ENCODE peak calls at places on chromosomes 4 and X, in four cellular contexts. L is prostate gland, M is tibial nerve, I is spleen. N is an unnamed sample. For H3K9me3, the result is how much of the 10 kb centered on the place peaks cover.

GRCh38 chrX:19535481-19535880 is 20.2 kb upstream of the MAP3K15 start:
- DNase-seq in L (no peak), M (no peak), I (no peak), N (no peak)

GRCh38 chr4:168928875-168929274 is 81.2 kb downstream of the CBR4 start:
- DNase-seq in L (no peak), M (no peak), I (no peak), N (no peak)

GRCh38 chrX:141468940-141469339 is 115.6 kb downstream of the SPANXA1 start:
- DNase-seq in L (no peak), M (no peak), I (no peak), N (no peak)

GRCh38 chr4:7365472-7366179 is 69.1 kb downstream of the PSAPL1 start:
- DNase-seq in L (peak), M (no peak), I (peak), N (peak)

GRCh38 chrX:119155416-119156035 is 27.9 kb upstream of the KIAA1210 start:
- DNase-seq in L (no peak), M (no peak), I (no peak), N (no peak)

GRCh38 chr4:123866796-123867195 is 470.2 kb downstream of the SPRY1 start:
- DNase-seq in L (no peak), M (no peak), I (no peak), N (no peak)

GRCh38 chr4:152680988-152681731 is 1.4 kb upstream of the TMEM154 start:
- DNase-seq in L (no peak), M (no peak), I (no peak), N (no peak)

GRCh38 chrX:22109442-22109841 is 77.3 kb downstream of the PHEX start:
- DNase-seq in L (no peak), M (no peak), I (no peak), N (no peak)

GRCh38 chrX:140723251-140723650 is 13.7 kb downstream of the LINC00632 start:
- DNase-seq in L (no peak), M (no peak), I (no peak), N (no peak)

GRCh38 chr4:75723117-75723801 is 1.1 kb upstream of the USO1 start:
- DNase-seq in L (no peak), M (no peak), I (no peak), N (no peak)

GRCh38 chr4:27595956-27596355 is 735.3 kb downstream of the STIM2 start:
- DNase-seq in L (no peak), M (no peak), I (no peak), N (no peak)

GRCh38 chr4:99657801-99658200 is at the start of gene C4orf54:
- DNase-seq in L (no peak), M (no peak), I (no peak), N (no peak)

GRCh38 chrX:11619426-11619825 is 46.3 kb downstream of the ARHGAP6 start:
- DNase-seq in L (no peak), M (no peak), I (no peak), N (no peak)

GRCh38 chrX:74923942-74924448 is 1.3 kb downstream of the NEXMIF start:
- DNase-seq in L (peak), M (no peak), I (peak), N (peak)

GRCh38 chrX:136162827-136163427 is 15.6 kb downstream of the FHL1 start:
- DNase-seq in L (no peak), M (no peak), I (no peak), N (peak)

GRCh38 chr4:25914670-25915358 is 794 bp downstream of the SMIM20 start:
- DNase-seq in L (no peak), M (no peak), I (no peak), N (no peak)

GRCh38 chr4:25915359-25915716 is 1.3 kb downstream of the SMIM20 start:
- DNase-seq in L (no peak), M (peak), I (no peak), N (no peak)

GRCh38 chr4:25913056-25913850 is 767 bp upstream of the SMIM20 start:
- DNase-seq in L (no peak), M (peak), I (peak), N (peak)

GRCh38 chr4:25911356-25911755 is 2.7 kb upstream of the SMIM20 start:
- DNase-seq in L (no peak), M (no peak), I (no peak), N (no peak)

GRCh38 chr4:25913851-25914669 is at the start of gene SMIM20:
- DNase-seq in L (peak), M (peak), I (peak), N (peak)
- TF ChIP-seq POLR2A in L (peak), M (peak), I (no peak), N (no peak)

GRCh38 chr4:102730968-102731533 is 29.7 kb downstream of the MANBA start:
- DNase-seq in L (no peak), M (no peak), I (no peak), N (no peak)
- TF ChIP-seq CTCF in L (no peak), M (no peak), I (no peak), N (no peak)

GRCh38 chr4:1338752-1339414 is 8.1 kb upstream of the UVSSA start:
- DNase-seq in L (no peak), M (no peak), I (peak), N (no peak)
- H3K9me3 ChIP-seq in L (under half), M (under half), I (under half), N (under half)

GRCh38 chr4:3074078-3074845 is at the start of the genes HTT and HTT-AS:
- DNase-seq in L (peak), M (peak), I (peak), N (peak)
- TF ChIP-seq POLR2A in L (peak), M (peak), I (no peak), N (peak)

GRCh38 chrX:116198810-116199209 is 28.3 kb downstream of the AGTR2 start:
- DNase-seq in L (no peak), M (no peak), I (no peak), N (no peak)
- TF ChIP-seq CTCF in L (no peak), M (no peak), I (no peak), N (no peak)

DNA sequence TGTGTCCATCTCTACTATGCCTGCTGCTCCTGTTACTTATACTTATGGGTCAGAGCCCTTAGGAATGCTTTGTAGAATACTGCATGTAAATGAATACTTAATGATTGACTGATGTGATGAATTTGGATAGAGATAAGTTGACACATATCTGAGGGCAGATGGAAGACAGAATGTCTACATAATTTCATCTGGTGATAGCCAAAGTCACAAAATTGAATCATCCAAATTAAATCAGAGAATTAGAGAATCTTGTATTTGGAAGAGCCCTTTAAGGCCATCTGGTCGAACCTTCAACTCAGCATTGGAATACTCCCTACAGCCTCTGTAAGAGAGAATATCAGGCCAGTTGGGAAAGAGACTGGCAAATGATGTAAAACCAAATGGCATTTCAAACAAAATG is 944.7 kb downstream of the RPA4 start:
- DNase-seq in L (no peak), M (no peak), I (no peak), N (no peak)
- H3K9me3 ChIP-seq in L (under half), M (under half), I (under half), N (under half)

DNA sequence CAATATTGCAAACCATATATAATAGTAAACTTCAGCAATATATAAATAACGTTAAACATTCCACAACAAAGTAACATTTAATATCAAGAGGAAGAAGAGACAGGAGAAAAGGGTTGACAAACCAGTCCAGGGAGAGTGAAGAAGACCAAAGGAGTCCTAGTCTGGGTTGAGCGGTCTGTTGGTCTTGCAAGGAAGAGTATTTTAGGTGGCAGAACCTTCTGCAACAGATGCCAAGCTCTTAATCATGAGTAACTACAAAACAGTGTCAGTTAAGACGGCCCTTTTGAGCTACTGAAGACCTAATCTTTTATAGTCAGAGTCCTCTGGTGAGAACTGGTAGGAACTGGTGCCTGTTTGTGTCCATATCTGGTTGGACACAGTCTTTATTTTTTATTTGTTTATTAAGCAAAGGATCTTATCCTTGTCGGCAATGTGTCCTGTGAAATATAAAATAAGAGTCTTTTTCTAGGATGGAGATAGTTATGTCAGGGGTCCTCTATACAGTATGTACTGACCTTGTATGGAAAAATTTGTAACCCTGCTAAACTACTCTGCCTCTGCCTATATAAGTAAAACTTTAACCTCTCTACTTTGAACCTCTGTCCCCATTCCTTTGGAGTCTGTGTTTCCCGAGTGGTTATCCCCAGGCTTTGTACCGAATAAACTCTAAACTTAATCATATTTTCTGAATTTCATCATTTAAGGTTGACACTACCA is 47.2 kb downstream of the FAM13A start:
- DNase-seq in L (no peak), M (no peak), I (no peak), N (no peak)
- TF ChIP-seq POLR2A in L (no peak), M (no peak), I (no peak), N (no peak)

DNA sequence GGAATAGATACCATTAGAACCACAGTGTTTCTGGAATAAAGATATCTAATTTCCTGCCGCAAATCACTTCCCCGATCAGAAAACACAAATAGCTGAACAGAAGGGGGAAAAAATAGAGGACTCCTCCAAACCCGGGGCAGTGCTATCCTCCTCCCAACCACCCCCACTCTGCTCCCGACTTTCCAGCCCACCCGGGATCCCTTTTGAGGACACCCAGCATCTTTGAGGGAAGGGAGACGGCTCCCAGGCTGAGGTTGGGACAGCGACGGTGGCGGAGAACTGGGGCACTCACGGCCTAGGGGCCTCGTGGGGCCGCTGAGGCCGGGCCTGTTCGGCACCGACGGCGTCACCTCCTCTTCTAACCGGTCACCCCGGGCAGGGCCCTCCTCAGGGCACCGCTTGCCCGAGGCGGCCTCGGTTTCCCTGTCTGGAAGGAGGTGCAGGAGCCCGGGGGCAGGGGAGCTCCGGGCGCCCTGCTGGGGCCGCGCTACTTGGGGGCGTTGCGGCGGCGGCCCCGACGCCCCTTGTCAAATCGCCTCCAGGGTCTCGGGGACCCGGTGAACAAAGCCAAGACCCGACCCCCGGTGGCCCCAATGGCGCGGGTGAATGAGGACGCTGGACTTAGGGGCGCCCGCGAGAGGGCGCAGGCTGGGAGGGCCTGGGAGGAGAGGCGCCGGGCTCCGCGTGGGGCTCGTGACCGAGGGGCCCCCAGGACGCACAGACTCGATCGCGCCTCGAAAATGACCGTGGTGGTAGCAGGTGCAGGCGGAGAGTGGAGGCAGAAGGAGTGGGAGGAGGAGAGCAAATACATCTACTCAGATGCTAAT is 6.9 kb upstream of the ARX start:
- DNase-seq in L (no peak), M (no peak), I (no peak), N (no peak)
- TF ChIP-seq CTCF in L (no peak), M (no peak), I (no peak), N (no peak)

GRCh38 chrX:1440506-1440905 is 12.2 kb downstream of the ASMTL start:
- DNase-seq in L (no peak), M (no peak), I (peak), N (no peak)
- H3K9me3 ChIP-seq in L (under half), M (under half), I (under half), N (under half)